ENCODE peak calls at places on chromosome 16, in four cellular contexts. S, O, I and U are unnamed samples.

GRCh38 chr16:85626191-85626951 is 13.2 kb downstream of the GSE1 start:
- DNase-seq in S (no peak), O (peak), I (no peak), U (no peak)

GRCh38 chr16:2385441-2385840 is 43.8 kb upstream of the CCNF start:
- DNase-seq in S (no peak), O (no peak), I (no peak), U (no peak)

GRCh38 chr16:31404353-31405064 is 11.4 kb downstream of the ITGAD start:
- DNase-seq in S (no peak), O (no peak), I (no peak), U (no peak)

GRCh38 chr16:617855-618254 is 12.9 kb upstream of the WFIKKN1 start:
- DNase-seq in S (no peak), O (no peak), I (no peak), U (no peak)

GRCh38 chr16:48547530-48547929 is 62.5 kb downstream of the N4BP1 start:
- DNase-seq in S (no peak), O (no peak), I (no peak), U (no peak)

GRCh38 chr16:16994831-16995230 is 475.9 kb downstream of the XYLT1 start:
- DNase-seq in S (no peak), O (peak), I (no peak), U (no peak)

GRCh38 chr16:48102083-48103008 is 53.4 kb downstream of the ABCC12 start:
- DNase-seq in S (no peak), O (no peak), I (no peak), U (no peak)

GRCh38 chr16:11632455-11632921 is 35.8 kb upstream of the SNN start:
- DNase-seq in S (peak), O (peak), I (peak), U (no peak)

GRCh38 chr16:27237229-27238015 is 31.1 kb downstream of the NSMCE1 start:
- DNase-seq in S (peak), O (peak), I (no peak), U (no peak)

GRCh38 chr16:69613283-69614154 is 47.8 kb downstream of the NFAT5 start:
- DNase-seq in S (no peak), O (no peak), I (no peak), U (peak)

GRCh38 chr16:24826096-24826690 is 19.6 kb upstream of the SLC5A11 start:
- DNase-seq in S (no peak), O (peak), I (no peak), U (no peak)

GRCh38 chr16:25126820-25127232 is 15.3 kb downstream of the LCMT1 start:
- DNase-seq in S (peak), O (no peak), I (no peak), U (no peak)

GRCh38 chr16:12321363-12321762 is 344.8 kb downstream of the SNX29 start:
- DNase-seq in S (no peak), O (peak), I (no peak), U (no peak)

GRCh38 chr16:10770907-10771306 is 27.3 kb downstream of the NUBP1 start:
- DNase-seq in S (no peak), O (no peak), I (no peak), U (no peak)

GRCh38 chr16:1960665-1961630 is 1.6 kb downstream of the NDUFB10 start:
- DNase-seq in S (no peak), O (peak), I (no peak), U (no peak)

GRCh38 chr16:85570213-85570734 is 42.8 kb upstream of the GSE1 start:
- DNase-seq in S (no peak), O (no peak), I (no peak), U (no peak)

GRCh38 chr16:4409081-4409932 is 7.1 kb downstream of the CORO7 start:
- DNase-seq in S (no peak), O (no peak), I (no peak), U (no peak)

GRCh38 chr16:78490847-78491246 is 391.4 kb downstream of the WWOX start:
- DNase-seq in S (no peak), O (no peak), I (no peak), U (no peak)

GRCh38 chr16:11250091-11250785 is 5.8 kb downstream of the SOCS1 start:
- DNase-seq in S (no peak), O (no peak), I (no peak), U (no peak)

GRCh38 chr16:14013571-14014283 is 57.4 kb upstream of the MRTFB start:
- DNase-seq in S (peak), O (no peak), I (peak), U (no peak)

GRCh38 chr16:11354733-11355574 is 9.7 kb downstream of the RMI2 start:
- DNase-seq in S (no peak), O (no peak), I (no peak), U (no peak)

GRCh38 chr16:48409839-48410610 is 24.8 kb upstream of the SIAH1 start:
- DNase-seq in S (no peak), O (no peak), I (no peak), U (no peak)

GRCh38 chr16:12503201-12503600 is 300.5 kb downstream of the CPPED1 start:
- DNase-seq in S (no peak), O (no peak), I (no peak), U (no peak)

GRCh38 chr16:89476379-89476778 is 14.0 kb downstream of the ANKRD11 start:
- DNase-seq in S (no peak), O (no peak), I (no peak), U (peak)

GRCh38 chr16:1509307-1510221 is 16.4 kb downstream of the TELO2 start:
- DNase-seq in S (peak), O (no peak), I (no peak), U (no peak)

GRCh38 chr16:4025428-4025827 is 90.8 kb downstream of the ADCY9 start:
- DNase-seq in S (no peak), O (no peak), I (no peak), U (no peak)

GRCh38 chr16:29825145-29826044 is 5.1 kb downstream of the MVP start:
- DNase-seq in S (peak), O (peak), I (no peak), U (no peak)

GRCh38 chr16:31216552-31217530 is at the start of gene PYDC1:
- DNase-seq in S (no peak), O (peak), I (no peak), U (no peak)

GRCh38 chr16:30958164-30959083 is 870 bp downstream of the SETD1A start:
- DNase-seq in S (peak), O (peak), I (no peak), U (no peak)

GRCh38 chr16:896261-897199 is 74.3 kb downstream of the LMF1 start:
- DNase-seq in S (no peak), O (no peak), I (no peak), U (no peak)

GRCh38 chr16:70784692-70785317 is 16.2 kb downstream of the VAC14 start:
- DNase-seq in S (no peak), O (no peak), I (no peak), U (no peak)

GRCh38 chr16:56625943-56626654 is 518 bp downstream of the MT1E start:
- DNase-seq in S (peak), O (no peak), I (peak), U (no peak)

DNA sequence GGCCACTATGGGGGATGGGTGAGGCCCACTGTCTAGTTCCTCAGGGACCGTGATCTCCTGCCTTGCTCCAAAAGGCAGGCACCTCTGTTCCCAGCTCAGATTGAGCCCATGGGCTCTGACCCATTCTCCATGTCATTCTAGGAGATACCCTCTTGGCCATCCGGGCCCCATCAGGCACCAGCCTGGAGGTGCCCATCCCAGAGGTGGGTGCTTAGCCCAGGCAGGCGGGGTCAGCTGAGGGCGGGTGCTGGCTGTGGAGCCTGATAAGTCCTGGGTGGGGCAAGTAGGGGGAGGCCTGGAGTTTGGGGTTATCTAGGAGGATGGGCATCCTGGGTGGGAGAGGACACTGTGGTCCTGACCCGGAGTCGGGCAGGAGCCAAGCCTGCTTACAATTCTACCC is 2.3 kb downstream of the E2F4 start:
- DNase-seq in S (no peak), O (no peak), I (no peak), U (no peak)
- H3K27ac ChIP-seq in S (no peak), O (no peak), I (no peak), U (no peak)

GRCh38 chr16:73066927-73067670 is 19.2 kb upstream of the ZFHX3 start:
- DNase-seq in S (no peak), O (peak), I (no peak), U (no peak)

GRCh38 chr16:73068546-73069401 is 20.8 kb upstream of the ZFHX3 start:
- DNase-seq in S (peak), O (peak), I (no peak), U (no peak)

GRCh38 chr16:73066321-73066926 is 18.5 kb upstream of the ZFHX3 start:
- DNase-seq in S (no peak), O (peak), I (no peak), U (no peak)

GRCh38 chr16:73069581-73070262 is 21.8 kb upstream of the ZFHX3 start:
- DNase-seq in S (no peak), O (no peak), I (no peak), U (no peak)

DNA sequence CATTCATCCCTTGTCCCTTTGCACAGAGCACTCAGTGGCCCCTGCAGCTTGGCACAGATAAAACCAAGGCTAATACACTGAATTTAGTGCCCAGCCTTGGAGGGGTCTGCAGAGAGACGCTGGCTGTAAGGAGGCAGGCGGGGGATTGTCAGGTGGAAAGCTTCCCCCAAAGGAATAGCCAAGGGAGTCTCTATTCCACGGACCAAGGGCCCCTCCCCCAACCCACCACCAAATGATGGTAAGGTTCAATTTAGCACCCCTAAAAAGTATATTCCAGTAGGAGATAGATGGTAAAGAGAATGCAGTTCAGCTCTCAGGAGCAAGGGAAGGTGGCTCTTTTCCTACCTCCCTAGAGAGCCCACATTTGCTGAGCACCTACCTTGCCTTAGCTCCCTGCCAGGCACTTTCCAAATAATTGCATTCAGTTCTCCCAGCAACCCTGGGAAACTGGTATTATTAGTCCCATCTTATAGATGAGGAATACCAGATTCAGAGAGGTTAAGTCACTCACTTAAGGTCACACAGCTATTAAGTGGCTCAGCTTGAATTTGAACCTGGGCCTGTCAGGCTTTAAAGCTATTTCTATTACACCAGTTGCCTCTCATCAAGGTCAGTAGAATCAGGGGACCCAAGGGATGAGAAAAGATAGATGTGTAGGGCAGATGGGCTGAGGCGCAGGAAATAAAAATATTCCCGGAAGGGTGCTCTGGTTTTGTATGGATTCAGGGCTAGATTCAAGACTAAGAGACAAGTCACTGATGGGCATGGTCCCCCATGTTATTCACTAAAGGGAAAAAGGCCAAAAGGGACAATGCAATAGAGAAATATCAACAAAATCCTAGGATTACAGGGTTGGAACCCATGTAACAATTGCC is 20.0 kb upstream of the ZFHX3 start:
- DNase-seq in S (no peak), O (no peak), I (no peak), U (no peak)
- H3K27ac ChIP-seq in S (peak), O (no peak), I (peak), U (peak)

DNA sequence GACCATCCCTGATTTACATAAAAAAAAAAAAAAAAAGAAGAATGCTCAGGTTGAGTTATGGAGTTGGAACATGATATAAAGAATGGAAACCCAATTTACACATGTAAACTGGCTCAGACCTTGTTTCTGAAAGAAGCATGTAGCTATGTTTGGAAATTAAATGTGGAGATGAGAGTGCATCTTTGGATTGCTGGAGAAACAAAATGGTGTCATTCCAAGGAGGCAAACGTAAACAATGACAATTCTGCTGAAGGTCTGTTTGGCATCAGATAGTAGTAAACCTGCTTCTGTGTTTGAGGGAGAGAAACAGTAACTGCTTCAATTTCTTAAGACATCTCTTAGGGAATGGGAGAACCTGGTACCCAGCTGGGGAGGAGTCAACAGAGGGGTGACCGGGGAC is 23.6 kb downstream of the GPRC5B start:
- DNase-seq in S (no peak), O (no peak), I (no peak), U (no peak)
- H3K27ac ChIP-seq in S (no peak), O (peak), I (no peak), U (peak)

DNA sequence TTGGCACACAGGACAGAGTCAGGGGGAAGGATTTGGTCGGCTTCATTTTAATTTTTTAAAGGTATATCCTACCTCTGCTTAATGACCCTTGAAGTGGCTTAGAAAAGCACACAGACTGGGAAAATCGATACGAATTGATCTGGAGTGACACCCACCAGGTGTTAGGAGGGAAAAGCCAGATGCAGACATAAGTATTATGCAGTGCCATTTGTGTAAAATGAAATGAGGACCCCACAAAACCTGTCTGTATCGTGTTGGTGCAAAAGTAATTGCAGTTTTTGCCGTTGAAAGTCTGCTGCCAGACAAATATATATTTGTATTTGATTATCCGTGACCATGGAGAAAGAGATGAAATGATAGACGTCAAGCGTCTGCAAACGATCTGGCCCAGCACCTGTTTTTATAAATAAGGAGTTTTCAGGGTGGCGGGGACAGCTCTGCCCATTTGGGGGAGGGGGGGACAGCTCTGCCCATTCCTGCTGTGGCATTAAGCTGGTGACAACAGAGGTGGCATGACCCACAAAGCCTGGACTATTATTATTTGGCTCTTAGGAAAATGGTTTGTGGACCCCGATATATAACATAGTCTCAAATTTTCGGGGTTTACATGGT is 143.6 kb upstream of the PLCG2 start:
- DNase-seq in S (no peak), O (no peak), I (no peak), U (no peak)
- H3K27ac ChIP-seq in S (no peak), O (peak), I (no peak), U (no peak)

DNA sequence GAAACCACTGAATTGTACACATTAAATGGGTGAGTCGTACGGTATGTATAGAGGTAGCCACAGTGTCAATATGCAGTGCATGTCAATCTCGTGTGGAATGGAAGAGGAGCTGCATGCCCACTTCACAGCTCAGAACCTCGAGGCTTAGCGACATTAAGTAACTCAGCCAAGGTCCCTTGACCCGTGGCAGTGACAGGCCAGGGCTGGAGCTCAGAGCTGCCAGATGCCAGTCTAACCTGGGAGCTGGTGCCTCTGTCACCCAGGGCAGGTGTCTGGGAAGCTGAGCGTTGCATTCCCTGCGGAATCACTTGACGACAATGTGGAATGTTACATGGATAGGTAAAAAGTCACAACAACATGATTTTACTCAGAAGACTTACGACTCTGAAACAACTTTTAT is 298.1 kb downstream of the FOXL1 start:
- DNase-seq in S (no peak), O (no peak), I (no peak), U (no peak)
- H3K27ac ChIP-seq in S (no peak), O (no peak), I (no peak), U (no peak)

GRCh38 chr16:50741225-50741807 is 570 bp upstream of the CYLD start:
- DNase-seq in S (peak), O (peak), I (no peak), U (no peak)
- H3K27ac ChIP-seq in S (peak), O (no peak), I (peak), U (peak)